ENCODE peak calls at places on chromosomes 7 and 10, in six cellular contexts. E is esophagus squamous epithelium; U is CD4-positive, alpha-beta T cell; A is transverse colon; V is activated CD8-positive, alpha-beta T cell treated with anti-CD3 and anti-CD28 coated beads for 36 hours; X is mesothelial cell of epicardium. C is an unnamed sample.
A peak's percentile ranks its signal among the peaks of the same experiment; 100 is the strongest.

GRCh38 chr7:42180806-42181205 is 56.2 kb downstream of the GLI3 start:
- DNase-seq in E (no peak), U (no peak), A (no peak), V (no peak), X (no peak), C (no peak)

GRCh38 chr10:21519327-21519933 is 6.1 kb downstream of the SKIDA1 start:
- DNase-seq in E (no peak), U (no peak), A (no peak), V (no peak), X (no peak), C (no peak)

GRCh38 chr10:43369921-43370320 is 1.5 kb upstream of the FXYD4 start:
- DNase-seq in E (no peak), U (no peak), A (no peak), V (no peak), X (no peak), C (no peak)

GRCh38 chr10:21208666-21209316 is 311.7 kb upstream of the NEBL start:
- DNase-seq in E (no peak), U (no peak), A (no peak), V (no peak), X (no peak), C (no peak)

GRCh38 chr10:102396251-102396650 is 746 bp downstream of the NFKB2 start:
- DNase-seq in E (no peak), U (no peak), A (no peak), V (peak; percentile 27), X (no peak), C (no peak)

GRCh38 chr10:31296754-31297153 is 22.3 kb upstream of the ZEB1 start:
- DNase-seq in E (no peak), U (no peak), A (no peak), V (no peak), X (no peak), C (no peak)

GRCh38 chr7:93921607-93922446 is at the start of gene GNG11:
- DNase-seq in E (peak; percentile 17), U (no peak), A (peak; percentile 46), V (peak; percentile 55), X (peak; percentile 73), C (peak; percentile 39)

GRCh38 chr7:80288175-80289122 is 153.8 kb downstream of the GNAI1 start:
- DNase-seq in E (no peak), U (no peak), A (no peak), V (peak; percentile 4), X (no peak), C (no peak)

GRCh38 chr7:108486291-108486966 is 30.2 kb upstream of the NRCAM start:
- DNase-seq in E (no peak), U (no peak), A (no peak), V (no peak), X (no peak), C (no peak)

GRCh38 chr10:119268428-119268827 is 61.1 kb downstream of the GRK5 start:
- DNase-seq in E (no peak), U (no peak), A (no peak), V (no peak), X (no peak), C (no peak)

GRCh38 chr10:63268139-63268797 is 135.1 kb downstream of the NRBF2 start:
- DNase-seq in E (no peak), U (no peak), A (no peak), V (no peak), X (no peak), C (no peak)

GRCh38 chr10:63286754-63287264 is 153.7 kb downstream of the NRBF2 start:
- DNase-seq in E (no peak), U (no peak), A (no peak), V (no peak), X (no peak), C (no peak)

GRCh38 chr10:35888400-35888799 is 246.3 kb upstream of the FZD8 start:
- DNase-seq in E (no peak), U (no peak), A (no peak), V (no peak), X (no peak), C (no peak)

GRCh38 chr7:139359366-139360209 is at the start of gene LUC7L2:
- DNase-seq in E (peak; percentile 98), U (peak; percentile 99), A (peak; percentile 100), V (peak; percentile 100), X (peak; percentile 99), C (peak; percentile 99)

GRCh38 chr10:29591416-29591968 is 43.3 kb downstream of the SVIL start:
- DNase-seq in E (no peak), U (no peak), A (no peak), V (no peak), X (no peak), C (no peak)

GRCh38 chr7:111630862-111631261 is 68.6 kb upstream of the IMMP2L start:
- DNase-seq in E (no peak), U (no peak), A (no peak), V (no peak), X (no peak), C (no peak)

GRCh38 chr10:102426803-102427287 is 5.5 kb downstream of the CUEDC2 start:
- DNase-seq in E (no peak), U (no peak), A (no peak), V (no peak), X (no peak), C (no peak)

GRCh38 chr7:159197066-159197975 is 52.7 kb upstream of the VIPR2 start:
- DNase-seq in E (no peak), U (no peak), A (peak; percentile 11), V (peak; percentile 56), X (no peak), C (no peak)

GRCh38 chr10:44723654-44724053 is 187.5 kb upstream of the TMEM72 start:
- DNase-seq in E (no peak), U (no peak), A (no peak), V (no peak), X (no peak), C (no peak)

GRCh38 chr7:98203964-98204605 is 7.2 kb upstream of the BHLHA15 start:
- DNase-seq in E (no peak), U (no peak), A (no peak), V (no peak), X (no peak), C (no peak)

GRCh38 chr10:79361721-79362397 is 14.6 kb downstream of the PPIF start:
- DNase-seq in E (no peak), U (no peak), A (no peak), V (peak; percentile 27), X (no peak), C (no peak)

GRCh38 chr7:25832456-25832855 is 319.5 kb upstream of the NFE2L3 start:
- DNase-seq in E (no peak), U (no peak), A (no peak), V (no peak), X (no peak), C (no peak)

GRCh38 chr7:74429153-74429747 is 24.5 kb upstream of the GTF2IRD1 start:
- DNase-seq in E (no peak), U (no peak), A (no peak), V (no peak), X (no peak), C (no peak)

GRCh38 chr7:152025937-152026890 is 740 bp downstream of the GALNT11 start:
- DNase-seq in E (no peak), U (no peak), A (no peak), V (peak; percentile 11), X (no peak), C (no peak)
- TF ChIP-seq CTCF in E (no peak), U (no peak), A (peak; percentile 4), V (peak; percentile 30), X (no peak), C (no peak)

GRCh38 chr7:5439572-5440496 is 16.2 kb upstream of the TNRC18 start:
- DNase-seq in E (no peak), U (no peak), A (no peak), V (no peak), X (no peak), C (no peak)

GRCh38 chr7:5442757-5443305 is 19.2 kb upstream of the TNRC18 start:
- DNase-seq in E (no peak), U (no peak), A (no peak), V (no peak), X (no peak), C (no peak)

GRCh38 chr7:5445991-5446594 is 22.5 kb upstream of the TNRC18 start:
- DNase-seq in E (no peak), U (no peak), A (no peak), V (no peak), X (no peak), C (no peak)

GRCh38 chr7:5441840-5442513 is 18.3 kb upstream of the TNRC18 start:
- DNase-seq in E (no peak), U (no peak), A (no peak), V (no peak), X (no peak), C (no peak)

GRCh38 chr7:5443678-5444077 is 20.0 kb upstream of the TNRC18 start:
- DNase-seq in E (no peak), U (no peak), A (no peak), V (no peak), X (no peak), C (no peak)
- TF ChIP-seq CTCF in E (no peak), U (no peak), A (no peak), V (no peak), X (no peak), C (no peak)

DNA sequence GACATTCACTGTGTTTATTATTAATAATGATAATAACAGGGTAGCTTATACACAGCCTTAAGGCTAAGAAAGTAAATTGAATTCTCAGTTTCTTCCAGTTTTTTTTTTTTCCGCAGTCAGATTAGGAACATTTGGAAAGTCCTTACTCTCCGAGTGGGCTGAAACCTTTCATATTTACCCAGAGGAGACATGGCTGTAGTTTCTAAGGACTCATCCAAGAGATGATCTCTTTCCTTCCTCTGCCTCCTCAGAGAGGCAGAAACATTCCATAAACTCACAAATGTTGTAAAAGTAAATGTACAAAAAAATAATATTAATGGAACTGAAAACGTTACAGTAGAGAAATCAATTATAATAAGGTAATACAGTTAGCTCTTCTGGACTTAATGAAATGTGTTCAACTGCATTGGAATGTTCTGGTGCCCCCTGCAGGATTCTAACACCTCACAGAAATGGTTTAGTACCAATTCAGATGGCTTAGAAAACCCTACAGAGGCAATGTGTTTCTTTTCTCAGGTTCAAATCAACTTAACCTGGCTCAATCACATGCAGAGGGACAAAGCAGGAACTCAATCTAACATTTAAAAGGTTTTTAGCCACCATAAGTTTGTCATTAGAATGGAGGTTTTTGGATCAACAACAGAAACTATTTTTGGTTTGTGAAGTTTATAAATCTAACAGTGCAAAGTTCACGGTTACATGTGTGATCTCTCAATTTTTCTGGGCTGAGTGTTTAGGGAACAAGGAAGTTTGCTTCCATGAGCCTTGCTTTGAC is 71.7 kb downstream of the ICA1 start:
- DNase-seq in E (no peak), U (peak; percentile 67), A (peak; percentile 59), V (peak; percentile 83), X (no peak), C (peak; percentile 30)
- TF ChIP-seq CTCF in E (peak; percentile 36), U (peak; percentile 86), A (peak; percentile 51), V (peak; percentile 79), X (no peak), C (no peak)

GRCh38 chr7:14381306-14381705 is 391.8 kb upstream of the ETV1 start:
- DNase-seq in E (no peak), U (no peak), A (no peak), V (no peak), X (no peak), C (no peak)

GRCh38 chr7:14377646-14378266 is 388.3 kb upstream of the ETV1 start:
- DNase-seq in E (no peak), U (no peak), A (no peak), V (no peak), X (no peak), C (no peak)

GRCh38 chr7:14381936-14382335 is 392.5 kb upstream of the ETV1 start:
- DNase-seq in E (no peak), U (no peak), A (no peak), V (no peak), X (no peak), C (no peak)

GRCh38 chr7:14376711-14377110 is 387.2 kb upstream of the ETV1 start:
- DNase-seq in E (no peak), U (no peak), A (no peak), V (no peak), X (no peak), C (no peak)

GRCh38 chr7:14380881-14381280 is 391.4 kb upstream of the ETV1 start:
- DNase-seq in E (no peak), U (no peak), A (no peak), V (no peak), X (no peak), C (no peak)
- TF ChIP-seq CTCF in E (no peak), U (no peak), A (no peak), V (no peak), X (no peak), C (no peak)

C was measured in omental fat pad.